ENCODE peak calls at places on chromosomes 11 and 22, in nine cellular contexts. O is brain microvascular endothelial cell; A is Peyer's patch; X is cardiac muscle cell; R is IMR-90; H is sigmoid colon; B is A549; V is CD8-positive, alpha-beta T cell; Z is OCI-LY7. N is an unnamed sample.

GRCh38 chr11:113926273-113927183 is 21.9 kb downstream of the HTR3B start:
- DNase-seq in O (no peak), A (no peak), X (no peak), R (no peak), H (no peak), B (no peak), V (no peak), Z (no peak), N (no peak)

GRCh38 chr11:119207300-119207570 is 1.1 kb downstream of the CBL start:
- DNase-seq in O (no peak), A (no peak), X (no peak), R (no peak), H (no peak), B (no peak), V (no peak), Z (peak; percentile 25), N (no peak)

GRCh38 chr11:95268386-95268785 is 37.4 kb upstream of the SESN3 start:
- DNase-seq in O (no peak), A (no peak), X (no peak), R (no peak), H (no peak), B (no peak), V (no peak), Z (no peak), N (no peak)

GRCh38 chr22:35458547-35459422 is 58.8 kb downstream of the MCM5 start:
- DNase-seq in O (no peak), A (no peak), X (no peak), R (no peak), H (no peak), B (no peak), V (no peak), Z (no peak), N (peak; percentile 51)

GRCh38 chr22:47043835-47044721 is 281.6 kb downstream of the TBC1D22A start:
- DNase-seq in O (no peak), A (peak; percentile 90), X (no peak), R (peak; percentile 54), H (peak; percentile 61), B (no peak), V (no peak), Z (no peak), N (peak; percentile 83)

GRCh38 chr11:8584096-8584495 is 9.9 kb downstream of the STK33 start:
- DNase-seq in O (no peak), A (no peak), X (no peak), R (peak; percentile 47), H (no peak), B (no peak), V (no peak), Z (no peak), N (no peak)

GRCh38 chr11:117857734-117858369 is 18.6 kb downstream of the FXYD6 start:
- DNase-seq in O (no peak), A (no peak), X (no peak), R (no peak), H (peak; percentile 57), B (no peak), V (no peak), Z (no peak), N (peak; percentile 24)

GRCh38 chr11:125370561-125371389 is 125.3 kb downstream of the FEZ1 start:
- DNase-seq in O (no peak), A (peak; percentile 23), X (no peak), R (no peak), H (no peak), B (no peak), V (no peak), Z (no peak), N (peak; percentile 81)

GRCh38 chr11:94681140-94681539 is 87.0 kb upstream of the AMOTL1 start:
- DNase-seq in O (no peak), A (no peak), X (no peak), R (no peak), H (no peak), B (no peak), V (no peak), Z (no peak), N (no peak)

GRCh38 chr11:89477175-89477574 is 14.0 kb downstream of the NOX4 start:
- DNase-seq in O (no peak), A (no peak), X (no peak), R (no peak), H (no peak), B (no peak), V (no peak), Z (no peak), N (peak; percentile 79)

GRCh38 chr11:8794677-8795103 is 112.1 kb downstream of the RPL27A start:
- DNase-seq in O (no peak), A (peak; percentile 64), X (peak; percentile 44), R (no peak), H (no peak), B (no peak), V (no peak), Z (no peak), N (peak; percentile 84)

GRCh38 chr11:26572770-26573402 is 823 bp upstream of the MUC15 start:
- DNase-seq in O (no peak), A (no peak), X (no peak), R (no peak), H (no peak), B (no peak), V (no peak), Z (no peak), N (no peak)

GRCh38 chr11:26573896-26574295 is 1.8 kb upstream of the MUC15 start:
- DNase-seq in O (no peak), A (no peak), X (no peak), R (no peak), H (no peak), B (no peak), V (no peak), Z (no peak), N (no peak)

GRCh38 chr11:26579683-26580082 is 7.6 kb upstream of the MUC15 start:
- DNase-seq in O (no peak), A (no peak), X (no peak), R (no peak), H (no peak), B (no peak), V (no peak), Z (no peak), N (no peak)

GRCh38 chr11:26578998-26579635 is 7.1 kb upstream of the MUC15 start:
- DNase-seq in O (no peak), A (no peak), X (no peak), R (no peak), H (no peak), B (no peak), V (no peak), Z (no peak), N (no peak)

DNA sequence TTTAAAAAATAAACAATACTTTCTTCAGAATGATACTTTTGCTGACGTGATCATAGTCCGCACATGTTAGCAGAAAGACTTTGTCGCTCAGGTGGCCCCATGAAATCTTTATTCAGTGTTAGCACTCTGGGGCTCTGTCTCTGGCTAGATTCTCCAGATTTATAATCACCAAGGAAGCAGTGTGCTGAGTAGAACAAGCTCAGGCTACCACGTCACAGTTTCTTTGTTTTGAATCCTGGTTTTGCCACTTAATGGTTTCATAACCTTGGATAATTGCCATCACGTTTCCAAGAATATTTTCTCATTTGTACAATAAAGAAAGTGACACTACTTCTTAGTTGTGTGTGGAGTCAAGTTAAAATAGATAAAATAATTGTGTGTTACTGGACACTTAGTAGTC is 3.9 kb upstream of the MUC15 start:
- DNase-seq in O (no peak), A (no peak), X (no peak), R (no peak), H (no peak), B (no peak), V (no peak), Z (no peak), N (no peak)
- H3K27ac ChIP-seq in O (no peak overlapping the region), A (no peak overlapping the region), X (no peak overlapping the region), R (no peak overlapping the region), H (no peak overlapping the region), B (no peak overlapping the region), V (no peak overlapping the region), Z (no peak overlapping the region), N (no peak overlapping the region)

GRCh38 chr11:1852885-1853284 is at the start of gene LSP1:
- DNase-seq in O (no peak), A (no peak), X (no peak), R (no peak), H (no peak), B (no peak), V (peak; percentile 81), Z (peak; percentile 96), N (no peak)

GRCh38 chr11:1854949-1855885 is 2.3 kb downstream of the LSP1 start:
- DNase-seq in O (no peak), A (no peak), X (no peak), R (no peak), H (no peak), B (no peak), V (no peak), Z (peak; percentile 34), N (no peak)

GRCh38 chr11:1852271-1852877 is 510 bp upstream of the LSP1 start:
- DNase-seq in O (no peak), A (no peak), X (no peak), R (no peak), H (no peak), B (no peak), V (no peak), Z (no peak), N (no peak)

GRCh38 chr11:1854132-1854948 is 1.5 kb downstream of the LSP1 start:
- DNase-seq in O (no peak), A (no peak), X (no peak), R (no peak), H (no peak), B (no peak), V (no peak), Z (peak; percentile 78), N (no peak)

DNA sequence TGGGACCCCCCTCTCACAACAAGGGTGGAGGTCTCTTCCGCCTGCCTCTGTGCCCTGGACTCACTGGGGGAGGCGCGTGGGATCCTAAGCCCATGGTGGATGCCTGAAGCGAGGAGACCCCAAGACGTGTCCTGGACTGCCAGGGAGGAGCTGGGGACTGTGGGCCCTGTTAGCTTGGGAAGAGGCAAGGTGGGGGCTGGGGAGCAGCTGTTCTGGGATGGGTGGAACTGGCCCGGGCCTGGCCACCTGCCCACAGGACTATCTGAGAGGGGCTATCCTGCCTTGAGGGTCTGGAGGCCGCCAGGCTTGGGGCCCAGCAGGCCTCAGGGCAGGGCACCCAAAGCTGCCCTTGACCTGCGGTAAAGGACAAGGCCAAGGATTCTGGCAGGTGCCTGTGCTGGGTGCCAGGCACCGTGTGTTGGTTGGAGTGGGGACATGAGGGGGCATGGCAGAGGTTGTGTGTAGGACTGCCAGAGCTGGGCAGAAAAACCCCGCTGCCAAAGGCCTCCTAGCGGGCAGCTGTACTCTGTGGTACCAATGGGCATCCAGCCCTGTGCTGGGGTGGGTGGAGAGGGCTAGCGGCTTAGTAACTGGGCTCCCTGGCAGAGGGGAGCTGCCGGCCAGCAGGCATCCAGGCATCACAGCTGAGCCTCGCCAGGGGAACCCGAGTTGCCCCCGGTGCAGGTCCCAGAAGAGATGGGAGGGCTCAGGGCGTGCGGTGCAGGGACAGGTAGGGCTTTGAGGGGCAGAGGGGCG is 670 bp downstream of the LSP1 start:
- DNase-seq in O (no peak), A (no peak), X (no peak), R (no peak), H (no peak), B (no peak), V (no peak), Z (peak; percentile 19), N (no peak)
- TF ChIP-seq CTCF in O (no peak), A (no peak), X (no peak), R (no peak), H (no peak), B (no peak), V (no peak), Z (no peak), N (no peak)

GRCh38 chr22:48567213-48567975 is 1260.3 kb downstream of the BRD1 start:
- DNase-seq in O (no peak), A (no peak), X (no peak), R (no peak), H (no peak), B (no peak), V (no peak), Z (no peak), N (no peak)
- H3K27ac ChIP-seq in O (no peak overlapping the region), A (no peak overlapping the region), X (no peak overlapping the region), R (no peak overlapping the region), H (no peak overlapping the region), B (no peak overlapping the region), V (no peak overlapping the region), Z (no peak overlapping the region), N (no peak overlapping the region)

GRCh38 chr11:73227571-73228211 is 9.6 kb downstream of the P2RY2 start:
- DNase-seq in O (no peak), A (peak; percentile 77), X (no peak), R (no peak), H (peak; percentile 44), B (no peak), V (no peak), Z (no peak), N (peak; percentile 93)
- TF ChIP-seq CTCF in O (no peak), A (peak; percentile 50), X (no peak), R (no peak), H (no peak), B (no peak), V (no peak), Z (no peak), N (peak; percentile 67)